ENCODE peak calls at places on chromosomes 3 and 15, in six cellular contexts. One of them, this sample, is unnamed.

GRCh38 chr3:157606392-157607197 is 103.4 kb upstream of the VEPH1 start:
- DNase-seq in H9: peak
- DNase-seq in activated CD8-positive, alpha-beta memory T cell treated with anti-CD3 and anti-CD28 coated beads, Interleukin-2, amount 50 U/mL, for 48 hours: peak
- DNase-seq in NCI-H1092: peak
- DNase-seq in C1 segment of cervical spinal cord: peak
- DNase-seq in GM06990: no peak
- DNase-seq in this sample: peak

GRCh38 chr3:87198774-87199173 is 28.3 kb upstream of the CHMP2B start:
- DNase-seq in H9: no peak
- DNase-seq in activated CD8-positive, alpha-beta memory T cell treated with anti-CD3 and anti-CD28 coated beads, Interleukin-2, amount 50 U/mL, for 48 hours: no peak
- DNase-seq in NCI-H1092: no peak
- DNase-seq in C1 segment of cervical spinal cord: no peak
- DNase-seq in GM06990: no peak
- DNase-seq in this sample: no peak

GRCh38 chr3:160486459-160486869 is 36.9 kb upstream of the TRIM59 start:
- DNase-seq in H9: no peak
- DNase-seq in activated CD8-positive, alpha-beta memory T cell treated with anti-CD3 and anti-CD28 coated beads, Interleukin-2, amount 50 U/mL, for 48 hours: no peak
- DNase-seq in NCI-H1092: peak
- DNase-seq in C1 segment of cervical spinal cord: no peak
- DNase-seq in GM06990: no peak
- DNase-seq in this sample: peak

GRCh38 chr15:74156678-74157411 is 16.7 kb upstream of the ISLR start:
- DNase-seq in H9: peak
- DNase-seq in activated CD8-positive, alpha-beta memory T cell treated with anti-CD3 and anti-CD28 coated beads, Interleukin-2, amount 50 U/mL, for 48 hours: no peak
- DNase-seq in NCI-H1092: no peak
- DNase-seq in C1 segment of cervical spinal cord: no peak
- DNase-seq in GM06990: peak
- DNase-seq in this sample: no peak

GRCh38 chr15:72827216-72827615 is 43.7 kb upstream of the ADPGK start:
- DNase-seq in H9: no peak
- DNase-seq in activated CD8-positive, alpha-beta memory T cell treated with anti-CD3 and anti-CD28 coated beads, Interleukin-2, amount 50 U/mL, for 48 hours: peak
- DNase-seq in NCI-H1092: no peak
- DNase-seq in C1 segment of cervical spinal cord: no peak
- DNase-seq in GM06990: no peak
- DNase-seq in this sample: no peak

GRCh38 chr15:100767002-100767825 is 112.4 kb upstream of the ALDH1A3 start:
- DNase-seq in H9: no peak
- DNase-seq in activated CD8-positive, alpha-beta memory T cell treated with anti-CD3 and anti-CD28 coated beads, Interleukin-2, amount 50 U/mL, for 48 hours: no peak
- DNase-seq in NCI-H1092: no peak
- DNase-seq in C1 segment of cervical spinal cord: no peak
- DNase-seq in GM06990: no peak
- DNase-seq in this sample: peak

GRCh38 chr3:97827741-97828471 is 6.1 kb downstream of the CRYBG3 start:
- DNase-seq in H9: no peak
- DNase-seq in activated CD8-positive, alpha-beta memory T cell treated with anti-CD3 and anti-CD28 coated beads, Interleukin-2, amount 50 U/mL, for 48 hours: no peak
- DNase-seq in NCI-H1092: no peak
- DNase-seq in C1 segment of cervical spinal cord: peak
- DNase-seq in GM06990: no peak
- DNase-seq in this sample: no peak

GRCh38 chr3:20528180-20528579 is 342.2 kb upstream of the SGO1 start:
- DNase-seq in H9: no peak
- DNase-seq in activated CD8-positive, alpha-beta memory T cell treated with anti-CD3 and anti-CD28 coated beads, Interleukin-2, amount 50 U/mL, for 48 hours: no peak
- DNase-seq in NCI-H1092: no peak
- DNase-seq in C1 segment of cervical spinal cord: no peak
- DNase-seq in GM06990: no peak
- DNase-seq in this sample: no peak

GRCh38 chr3:59759298-59760169 is 709.7 kb upstream of the CFAP20DC start:
- DNase-seq in H9: no peak
- DNase-seq in activated CD8-positive, alpha-beta memory T cell treated with anti-CD3 and anti-CD28 coated beads, Interleukin-2, amount 50 U/mL, for 48 hours: no peak
- DNase-seq in NCI-H1092: no peak
- DNase-seq in C1 segment of cervical spinal cord: no peak
- DNase-seq in GM06990: no peak
- DNase-seq in this sample: no peak

GRCh38 chr3:127264292-127264691 is 23.6 kb downstream of the PRR20G start:
- DNase-seq in H9: no peak
- DNase-seq in activated CD8-positive, alpha-beta memory T cell treated with anti-CD3 and anti-CD28 coated beads, Interleukin-2, amount 50 U/mL, for 48 hours: no peak
- DNase-seq in NCI-H1092: no peak
- DNase-seq in C1 segment of cervical spinal cord: no peak
- DNase-seq in GM06990: no peak
- DNase-seq in this sample: peak

GRCh38 chr3:51371943-51372557 is 13.0 kb upstream of the MANF start:
- DNase-seq in H9: peak
- DNase-seq in activated CD8-positive, alpha-beta memory T cell treated with anti-CD3 and anti-CD28 coated beads, Interleukin-2, amount 50 U/mL, for 48 hours: peak
- DNase-seq in NCI-H1092: peak
- DNase-seq in C1 segment of cervical spinal cord: no peak
- DNase-seq in GM06990: no peak
- DNase-seq in this sample: peak

GRCh38 chr3:70333080-70333479 is 20.6 kb upstream of the MDFIC2 start:
- DNase-seq in H9: no peak
- DNase-seq in activated CD8-positive, alpha-beta memory T cell treated with anti-CD3 and anti-CD28 coated beads, Interleukin-2, amount 50 U/mL, for 48 hours: no peak
- DNase-seq in NCI-H1092: no peak
- DNase-seq in C1 segment of cervical spinal cord: no peak
- DNase-seq in GM06990: no peak
- DNase-seq in this sample: no peak

GRCh38 chr15:69730281-69731235 is 277.9 kb downstream of the RPLP1 start:
- DNase-seq in H9: no peak
- DNase-seq in activated CD8-positive, alpha-beta memory T cell treated with anti-CD3 and anti-CD28 coated beads, Interleukin-2, amount 50 U/mL, for 48 hours: no peak
- DNase-seq in NCI-H1092: no peak
- DNase-seq in C1 segment of cervical spinal cord: no peak
- DNase-seq in GM06990: no peak
- DNase-seq in this sample: no peak

GRCh38 chr3:10198761-10199688 is 34.3 kb downstream of the IRAK2 start:
- DNase-seq in H9: no peak
- DNase-seq in activated CD8-positive, alpha-beta memory T cell treated with anti-CD3 and anti-CD28 coated beads, Interleukin-2, amount 50 U/mL, for 48 hours: peak
- DNase-seq in NCI-H1092: no peak
- DNase-seq in C1 segment of cervical spinal cord: no peak
- DNase-seq in GM06990: peak
- DNase-seq in this sample: peak

GRCh38 chr3:55559651-55560423 is 72.7 kb upstream of the WNT5A start:
- DNase-seq in H9: no peak
- DNase-seq in activated CD8-positive, alpha-beta memory T cell treated with anti-CD3 and anti-CD28 coated beads, Interleukin-2, amount 50 U/mL, for 48 hours: no peak
- DNase-seq in NCI-H1092: no peak
- DNase-seq in C1 segment of cervical spinal cord: no peak
- DNase-seq in GM06990: no peak
- DNase-seq in this sample: no peak

GRCh38 chr15:90291679-90292356 is 26.3 kb downstream of the NGRN start:
- DNase-seq in H9: peak
- DNase-seq in activated CD8-positive, alpha-beta memory T cell treated with anti-CD3 and anti-CD28 coated beads, Interleukin-2, amount 50 U/mL, for 48 hours: no peak
- DNase-seq in NCI-H1092: no peak
- DNase-seq in C1 segment of cervical spinal cord: no peak
- DNase-seq in GM06990: no peak
- DNase-seq in this sample: peak

GRCh38 chr15:94164202-94164807 is 67.1 kb upstream of the MCTP2 start:
- DNase-seq in H9: peak
- DNase-seq in activated CD8-positive, alpha-beta memory T cell treated with anti-CD3 and anti-CD28 coated beads, Interleukin-2, amount 50 U/mL, for 48 hours: peak
- DNase-seq in NCI-H1092: peak
- DNase-seq in C1 segment of cervical spinal cord: no peak
- DNase-seq in GM06990: no peak
- DNase-seq in this sample: peak

This sample was measured in GM13976.